ENCODE peak calls at places on chromosomes 2 and 18, in six cellular contexts. One of them, this sample, is unnamed.

GRCh38 chr2:97355887-97356286 is 233.8 kb downstream of the ANKRD36B start:
- DNase-seq in amniotic epithelial cell: no peak
- DNase-seq in EL: no peak
- DNase-seq in BE2C: peak; percentile 7
- DNase-seq in GM12892: no peak
- DNase-seq in NCI-H1436: no peak
- DNase-seq in this sample: peak; percentile 24

GRCh38 chr2:65081232-65081685 is 25.0 kb downstream of the CEP68 start:
- DNase-seq in amniotic epithelial cell: no peak
- DNase-seq in EL: no peak
- DNase-seq in BE2C: no peak
- DNase-seq in GM12892: no peak
- DNase-seq in NCI-H1436: no peak
- DNase-seq in this sample: no peak

GRCh38 chr18:62975785-62976184 is 260.4 kb downstream of the PHLPP1 start:
- DNase-seq in amniotic epithelial cell: no peak
- DNase-seq in EL: no peak
- DNase-seq in BE2C: no peak
- DNase-seq in GM12892: no peak
- DNase-seq in NCI-H1436: no peak
- DNase-seq in this sample: no peak

GRCh38 chr18:76874643-76875389 is 52.5 kb downstream of the ZNF236 start:
- DNase-seq in amniotic epithelial cell: peak; percentile 3
- DNase-seq in EL: no peak
- DNase-seq in BE2C: peak; percentile 17
- DNase-seq in GM12892: no peak
- DNase-seq in NCI-H1436: no peak
- DNase-seq in this sample: peak; percentile 67

GRCh38 chr2:120682654-120683053 is 53.0 kb upstream of the GLI2 start:
- DNase-seq in amniotic epithelial cell: no peak
- DNase-seq in EL: peak; percentile 33
- DNase-seq in BE2C: no peak
- DNase-seq in GM12892: no peak
- DNase-seq in NCI-H1436: no peak
- DNase-seq in this sample: no peak

GRCh38 chr2:69585855-69586560 is 57.5 kb downstream of the AAK1 start:
- DNase-seq in amniotic epithelial cell: no peak
- DNase-seq in EL: no peak
- DNase-seq in BE2C: no peak
- DNase-seq in GM12892: no peak
- DNase-seq in NCI-H1436: no peak
- DNase-seq in this sample: no peak

GRCh38 chr2:55163258-55163657 is 68.8 kb downstream of the CLHC1 start:
- DNase-seq in amniotic epithelial cell: peak; percentile 78
- DNase-seq in EL: peak; percentile 81
- DNase-seq in BE2C: no peak
- DNase-seq in GM12892: no peak
- DNase-seq in NCI-H1436: no peak
- DNase-seq in this sample: no peak

GRCh38 chr18:56083097-56083865 is 495.3 kb upstream of the TCF4 start:
- DNase-seq in amniotic epithelial cell: no peak
- DNase-seq in EL: no peak
- DNase-seq in BE2C: peak; percentile 61
- DNase-seq in GM12892: no peak
- DNase-seq in NCI-H1436: no peak
- DNase-seq in this sample: peak; percentile 29

GRCh38 chr2:44168684-44169154 is at the start of gene PPM1B:
- DNase-seq in amniotic epithelial cell: no peak
- DNase-seq in EL: no peak
- DNase-seq in BE2C: peak; percentile 100
- DNase-seq in GM12892: peak; percentile 89
- DNase-seq in NCI-H1436: no peak
- DNase-seq in this sample: no peak

GRCh38 chr18:60471652-60472051 is 99.1 kb upstream of the MC4R start:
- DNase-seq in amniotic epithelial cell: no peak
- DNase-seq in EL: peak; percentile 11
- DNase-seq in BE2C: no peak
- DNase-seq in GM12892: no peak
- DNase-seq in NCI-H1436: no peak
- DNase-seq in this sample: no peak

GRCh38 chr2:29459445-29460179 is 344.4 kb downstream of the CLIP4 start:
- DNase-seq in amniotic epithelial cell: peak; percentile 92
- DNase-seq in EL: peak; percentile 80
- DNase-seq in BE2C: no peak
- DNase-seq in GM12892: no peak
- DNase-seq in NCI-H1436: no peak
- DNase-seq in this sample: no peak

GRCh38 chr2:109428281-109428680 is 185.5 kb downstream of the SEPTIN10 start:
- DNase-seq in amniotic epithelial cell: no peak
- DNase-seq in EL: no peak
- DNase-seq in BE2C: no peak
- DNase-seq in GM12892: no peak
- DNase-seq in NCI-H1436: no peak
- DNase-seq in this sample: no peak

GRCh38 chr18:74652392-74652988 is 54.8 kb downstream of the ZNF407 start:
- DNase-seq in amniotic epithelial cell: peak; percentile 49
- DNase-seq in EL: peak; percentile 47
- DNase-seq in BE2C: no peak
- DNase-seq in GM12892: no peak
- DNase-seq in NCI-H1436: no peak
- DNase-seq in this sample: peak; percentile 72